ENCODE peak calls at places on chromosomes 7 and 10, in nine cellular contexts. One of them, this sample, is unnamed. For H3K36me3, the result is how much of the 10 kb centered on the place peaks cover.

GRCh38 chr7:8214162-8214897 is 47.6 kb downstream of the ICA1 start:
- DNase-seq in heart right ventricle: no peak
- DNase-seq in SK-N-SH: no peak
- DNase-seq in spleen: no peak
- DNase-seq in body of pancreas: no peak
- DNase-seq in prostate gland: no peak
- DNase-seq in IMR-90: peak
- DNase-seq in left ventricle myocardium inferior: no peak
- DNase-seq in esophagus squamous epithelium: no peak
- DNase-seq in this sample: peak

GRCh38 chr10:88647216-88647615 is 17.0 kb upstream of the LIPF start:
- DNase-seq in esophagus squamous epithelium: no peak
- DNase-seq in spleen: no peak
- DNase-seq in IMR-90: no peak
- DNase-seq in heart right ventricle: no peak
- DNase-seq in left ventricle myocardium inferior: no peak
- DNase-seq in body of pancreas: no peak
- DNase-seq in SK-N-SH: no peak
- DNase-seq in prostate gland: no peak
- DNase-seq in this sample: no peak

GRCh38 chr10:102384606-102385429 is 10.7 kb upstream of the NFKB2 start:
- DNase-seq in SK-N-SH: no peak
- DNase-seq in IMR-90: peak
- DNase-seq in heart right ventricle: no peak
- DNase-seq in left ventricle myocardium inferior: no peak
- DNase-seq in body of pancreas: no peak
- DNase-seq in prostate gland: no peak
- DNase-seq in spleen: peak
- DNase-seq in esophagus squamous epithelium: no peak
- DNase-seq in this sample: no peak

GRCh38 chr10:74681917-74682627 is 144.3 kb upstream of the KAT6B start:
- DNase-seq in prostate gland: no peak
- DNase-seq in body of pancreas: no peak
- DNase-seq in spleen: no peak
- DNase-seq in left ventricle myocardium inferior: no peak
- DNase-seq in SK-N-SH: no peak
- DNase-seq in heart right ventricle: no peak
- DNase-seq in esophagus squamous epithelium: no peak
- DNase-seq in IMR-90: peak
- DNase-seq in this sample: no peak

GRCh38 chr10:201328-201771 is 66.1 kb downstream of the ZMYND11 start:
- DNase-seq in spleen: no peak
- DNase-seq in SK-N-SH: no peak
- DNase-seq in left ventricle myocardium inferior: no peak
- DNase-seq in IMR-90: peak
- DNase-seq in prostate gland: no peak
- DNase-seq in body of pancreas: no peak
- DNase-seq in esophagus squamous epithelium: no peak
- DNase-seq in heart right ventricle: no peak
- DNase-seq in this sample: peak

GRCh38 chr7:117902314-117902889 is 29.2 kb upstream of the CTTNBP2 start:
- DNase-seq in IMR-90: no peak
- DNase-seq in SK-N-SH: no peak
- DNase-seq in prostate gland: no peak
- DNase-seq in left ventricle myocardium inferior: no peak
- DNase-seq in heart right ventricle: no peak
- DNase-seq in esophagus squamous epithelium: no peak
- DNase-seq in spleen: no peak
- DNase-seq in body of pancreas: no peak
- DNase-seq in this sample: no peak

GRCh38 chr10:53453196-53453595 is 680.6 kb upstream of the MBL2 start:
- DNase-seq in esophagus squamous epithelium: no peak
- DNase-seq in body of pancreas: no peak
- DNase-seq in SK-N-SH: peak
- DNase-seq in left ventricle myocardium inferior: no peak
- DNase-seq in prostate gland: no peak
- DNase-seq in spleen: no peak
- DNase-seq in IMR-90: no peak
- DNase-seq in heart right ventricle: no peak
- DNase-seq in this sample: peak

GRCh38 chr10:42985436-42986316 is 91.2 kb upstream of the RET start:
- DNase-seq in prostate gland: no peak
- DNase-seq in IMR-90: no peak
- DNase-seq in esophagus squamous epithelium: no peak
- DNase-seq in left ventricle myocardium inferior: no peak
- DNase-seq in SK-N-SH: no peak
- DNase-seq in spleen: peak
- DNase-seq in body of pancreas: peak
- DNase-seq in heart right ventricle: no peak
- DNase-seq in this sample: no peak

GRCh38 chr7:155326385-155326784 is 28.7 kb downstream of the INSIG1 start:
- DNase-seq in spleen: no peak
- DNase-seq in body of pancreas: no peak
- DNase-seq in heart right ventricle: no peak
- DNase-seq in SK-N-SH: no peak
- DNase-seq in prostate gland: no peak
- DNase-seq in left ventricle myocardium inferior: no peak
- DNase-seq in IMR-90: no peak
- DNase-seq in esophagus squamous epithelium: no peak
- DNase-seq in this sample: no peak

GRCh38 chr10:19164461-19164860 is 115.9 kb downstream of the MALRD1 start:
- DNase-seq in prostate gland: no peak
- DNase-seq in body of pancreas: no peak
- DNase-seq in spleen: no peak
- DNase-seq in SK-N-SH: no peak
- DNase-seq in heart right ventricle: no peak
- DNase-seq in left ventricle myocardium inferior: no peak
- DNase-seq in IMR-90: no peak
- DNase-seq in esophagus squamous epithelium: no peak
- DNase-seq in this sample: peak

GRCh38 chr10:75000748-75001321 is 110.6 kb upstream of the SAMD8 start:
- DNase-seq in spleen: no peak
- DNase-seq in SK-N-SH: no peak
- DNase-seq in IMR-90: no peak
- DNase-seq in body of pancreas: no peak
- DNase-seq in left ventricle myocardium inferior: no peak
- DNase-seq in esophagus squamous epithelium: no peak
- DNase-seq in heart right ventricle: no peak
- DNase-seq in prostate gland: no peak
- DNase-seq in this sample: no peak

GRCh38 chr7:113087278-113087998 is 811 bp upstream of the GPR85 start:
- DNase-seq in SK-N-SH: peak
- DNase-seq in spleen: no peak
- DNase-seq in IMR-90: peak
- DNase-seq in prostate gland: no peak
- DNase-seq in left ventricle myocardium inferior: no peak
- DNase-seq in heart right ventricle: no peak
- DNase-seq in body of pancreas: no peak
- DNase-seq in esophagus squamous epithelium: no peak
- DNase-seq in this sample: peak

GRCh38 chr7:32941181-32941995 is 15.9 kb upstream of the FKBP9 start:
- DNase-seq in body of pancreas: no peak
- DNase-seq in IMR-90: no peak
- DNase-seq in SK-N-SH: no peak
- DNase-seq in heart right ventricle: no peak
- DNase-seq in prostate gland: no peak
- DNase-seq in spleen: no peak
- DNase-seq in left ventricle myocardium inferior: no peak
- DNase-seq in esophagus squamous epithelium: no peak
- DNase-seq in this sample: peak

GRCh38 chr7:143003393-143004051 is 23.4 kb downstream of the OR9A2 start:
- DNase-seq in prostate gland: peak
- DNase-seq in spleen: no peak
- DNase-seq in left ventricle myocardium inferior: no peak
- DNase-seq in heart right ventricle: peak
- DNase-seq in IMR-90: peak
- DNase-seq in esophagus squamous epithelium: no peak
- DNase-seq in body of pancreas: peak
- DNase-seq in SK-N-SH: peak
- DNase-seq in this sample: peak

GRCh38 chr7:748446-748845 is 21.4 kb upstream of the PRKAR1B start:
- DNase-seq in heart right ventricle: no peak
- DNase-seq in IMR-90: no peak
- DNase-seq in prostate gland: no peak
- DNase-seq in body of pancreas: peak
- DNase-seq in esophagus squamous epithelium: no peak
- DNase-seq in left ventricle myocardium inferior: no peak
- DNase-seq in SK-N-SH: no peak
- DNase-seq in spleen: peak
- DNase-seq in this sample: no peak

GRCh38 chr7:46286957-46287356 is 365.9 kb upstream of the IGFBP3 start:
- DNase-seq in body of pancreas: no peak
- DNase-seq in heart right ventricle: no peak
- DNase-seq in IMR-90: no peak
- DNase-seq in esophagus squamous epithelium: no peak
- DNase-seq in spleen: no peak
- DNase-seq in left ventricle myocardium inferior: no peak
- DNase-seq in prostate gland: no peak
- DNase-seq in SK-N-SH: no peak
- DNase-seq in this sample: no peak

GRCh38 chr10:68721673-68721963 is 579 bp downstream of the CCAR1 start:
- DNase-seq in esophagus squamous epithelium: no peak
- DNase-seq in SK-N-SH: no peak
- DNase-seq in left ventricle myocardium inferior: no peak
- DNase-seq in IMR-90: no peak
- DNase-seq in body of pancreas: no peak
- DNase-seq in spleen: no peak
- DNase-seq in prostate gland: no peak
- DNase-seq in heart right ventricle: no peak
- DNase-seq in this sample: no peak

GRCh38 chr10:68720793-68721672 is at the start of gene CCAR1:
- DNase-seq in prostate gland: peak
- DNase-seq in spleen: peak
- DNase-seq in left ventricle myocardium inferior: peak
- DNase-seq in IMR-90: peak
- DNase-seq in SK-N-SH: peak
- DNase-seq in esophagus squamous epithelium: peak
- DNase-seq in body of pancreas: peak
- DNase-seq in heart right ventricle: peak
- DNase-seq in this sample: peak

GRCh38 chr10:68717435-68717834 is 3.6 kb upstream of the CCAR1 start:
- DNase-seq in esophagus squamous epithelium: no peak
- DNase-seq in prostate gland: no peak
- DNase-seq in left ventricle myocardium inferior: no peak
- DNase-seq in SK-N-SH: no peak
- DNase-seq in heart right ventricle: no peak
- DNase-seq in IMR-90: no peak
- DNase-seq in spleen: no peak
- DNase-seq in body of pancreas: no peak
- DNase-seq in this sample: no peak
- H3K36me3 ChIP-seq in esophagus squamous epithelium: under half
- H3K36me3 ChIP-seq in prostate gland: under half
- H3K36me3 ChIP-seq in left ventricle myocardium inferior: under half
- H3K36me3 ChIP-seq in SK-N-SH: under half
- H3K36me3 ChIP-seq in heart right ventricle: under half
- H3K36me3 ChIP-seq in IMR-90: under half
- H3K36me3 ChIP-seq in spleen: under half
- H3K36me3 ChIP-seq in body of pancreas: under half
- H3K36me3 ChIP-seq in this sample: under half

GRCh38 chr7:27107391-27107900 is 5.0 kb upstream of the HOXA2 start:
- DNase-seq in IMR-90: peak
- DNase-seq in spleen: no peak
- DNase-seq in prostate gland: no peak
- DNase-seq in left ventricle myocardium inferior: no peak
- DNase-seq in body of pancreas: no peak
- DNase-seq in heart right ventricle: no peak
- DNase-seq in SK-N-SH: no peak
- DNase-seq in esophagus squamous epithelium: no peak
- DNase-seq in this sample: no peak
- H3K4me3 ChIP-seq in IMR-90: peak
- H3K4me3 ChIP-seq in spleen: peak
- H3K4me3 ChIP-seq in prostate gland: no peak
- H3K4me3 ChIP-seq in left ventricle myocardium inferior: peak
- H3K4me3 ChIP-seq in body of pancreas: no peak
- H3K4me3 ChIP-seq in heart right ventricle: no peak
- H3K4me3 ChIP-seq in SK-N-SH: no peak
- H3K4me3 ChIP-seq in esophagus squamous epithelium: peak
- H3K4me3 ChIP-seq in this sample: no peak

GRCh38 chr7:106952175-106952657 is 87.1 kb downstream of the PIK3CG start:
- DNase-seq in left ventricle myocardium inferior: no peak
- DNase-seq in body of pancreas: no peak
- DNase-seq in spleen: no peak
- DNase-seq in prostate gland: no peak
- DNase-seq in heart right ventricle: no peak
- DNase-seq in IMR-90: no peak
- DNase-seq in SK-N-SH: no peak
- DNase-seq in esophagus squamous epithelium: no peak
- DNase-seq in this sample: no peak

GRCh38 chr7:106952658-106953231 is 87.7 kb downstream of the PIK3CG start:
- DNase-seq in left ventricle myocardium inferior: peak
- DNase-seq in IMR-90: no peak
- DNase-seq in body of pancreas: peak
- DNase-seq in prostate gland: no peak
- DNase-seq in SK-N-SH: no peak
- DNase-seq in esophagus squamous epithelium: no peak
- DNase-seq in spleen: no peak
- DNase-seq in heart right ventricle: peak
- DNase-seq in this sample: peak

GRCh38 chr7:106944035-106944665 is 79.1 kb downstream of the PIK3CG start:
- DNase-seq in esophagus squamous epithelium: no peak
- DNase-seq in prostate gland: no peak
- DNase-seq in SK-N-SH: no peak
- DNase-seq in left ventricle myocardium inferior: no peak
- DNase-seq in IMR-90: no peak
- DNase-seq in spleen: no peak
- DNase-seq in body of pancreas: no peak
- DNase-seq in heart right ventricle: no peak
- DNase-seq in this sample: no peak

DNA sequence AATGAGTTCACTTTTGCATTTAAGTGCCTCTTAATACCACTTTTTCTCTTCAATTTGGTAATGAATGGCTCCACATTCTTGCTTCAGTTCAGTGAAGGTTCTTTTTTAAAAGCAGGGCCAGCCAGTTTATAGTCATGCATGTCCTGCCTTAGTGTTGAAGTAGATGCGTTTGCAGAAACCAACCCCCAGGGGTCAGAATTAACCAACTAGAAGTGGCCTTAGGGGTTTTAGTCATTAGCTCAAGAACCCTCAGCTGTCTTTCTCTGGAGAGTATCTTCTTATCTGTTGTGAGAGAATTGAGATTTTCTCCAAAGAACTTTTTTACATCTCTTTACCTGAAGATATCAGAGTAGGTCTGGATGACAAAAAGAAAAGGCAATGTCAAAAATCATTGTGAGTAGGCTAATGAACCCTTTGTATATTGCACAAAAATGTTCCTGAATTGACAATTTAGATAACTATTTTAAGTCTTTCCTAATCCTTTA is 82.2 kb downstream of the PIK3CG start:
- DNase-seq in spleen: no peak
- DNase-seq in left ventricle myocardium inferior: no peak
- DNase-seq in SK-N-SH: peak
- DNase-seq in heart right ventricle: peak
- DNase-seq in IMR-90: peak
- DNase-seq in esophagus squamous epithelium: no peak
- DNase-seq in prostate gland: peak
- DNase-seq in body of pancreas: peak
- DNase-seq in this sample: peak
- TF ChIP-seq CTCF in spleen: peak
- TF ChIP-seq CTCF in left ventricle myocardium inferior: peak
- TF ChIP-seq CTCF in SK-N-SH: peak
- TF ChIP-seq CTCF in heart right ventricle: peak
- TF ChIP-seq CTCF in IMR-90: peak
- TF ChIP-seq CTCF in esophagus squamous epithelium: peak
- TF ChIP-seq CTCF in prostate gland: no peak
- TF ChIP-seq CTCF in body of pancreas: peak
- TF ChIP-seq CTCF in this sample: peak

GRCh38 chr7:99424932-99425730 is 13.5 kb downstream of the PTCD1 start:
- DNase-seq in left ventricle myocardium inferior: no peak
- DNase-seq in body of pancreas: no peak
- DNase-seq in SK-N-SH: no peak
- DNase-seq in prostate gland: no peak
- DNase-seq in esophagus squamous epithelium: no peak
- DNase-seq in IMR-90: no peak
- DNase-seq in spleen: no peak
- DNase-seq in heart right ventricle: no peak
- DNase-seq in this sample: no peak
- H3K36me3 ChIP-seq in left ventricle myocardium inferior: half or more
- H3K36me3 ChIP-seq in body of pancreas: under half
- H3K36me3 ChIP-seq in SK-N-SH: under half
- H3K36me3 ChIP-seq in prostate gland: under half
- H3K36me3 ChIP-seq in esophagus squamous epithelium: under half
- H3K36me3 ChIP-seq in IMR-90: half or more
- H3K36me3 ChIP-seq in spleen: half or more
- H3K36me3 ChIP-seq in heart right ventricle: under half
- H3K36me3 ChIP-seq in this sample: under half